ENCODE peak calls at places on chromosomes 13 and 19, in nine cellular contexts. F is sigmoid colon; U is A549; L is stimulated activated CD4-positive, alpha-beta T cell treated with anti-CD3 and anti-CD28 coated beads, Interleukin-1b, Interleukin-23, amount 100 ng/mL, for 48 hours; Q is hepatocyte; J is amniotic stem cell; A is iris pigment epithelial cell; E is GOT3; W is NCI-H748 treated with DMSO at 0.1 percent for 48 hours. G is an unnamed sample.

GRCh38 chr19:35066121-35066520 is 24.6 kb downstream of the HPN start:
- DNase-seq in F (no peak), U (no peak), L (no peak), Q (peak; percentile 4), J (no peak), A (no peak), E (no peak), W (no peak), G (no peak)

GRCh38 chr13:80040977-80041310 is 300.0 kb downstream of the SPRY2 start:
- DNase-seq in F (no peak), U (no peak), L (no peak), Q (no peak), J (no peak), A (no peak), E (no peak), W (no peak), G (no peak)

GRCh38 chr19:3809881-3810707 is 23.9 kb upstream of the MATK start:
- DNase-seq in F (no peak), U (no peak), L (no peak), Q (no peak), J (no peak), A (no peak), E (no peak), W (no peak), G (no peak)

GRCh38 chr13:108508263-108508662 is 121.1 kb upstream of the MYO16 start:
- DNase-seq in F (no peak), U (peak; percentile 10), L (no peak), Q (peak; percentile 43), J (peak; percentile 11), A (peak; percentile 65), E (no peak), W (no peak), G (no peak)

GRCh38 chr13:114110091-114110829 is 22.2 kb downstream of the RASA3 start:
- DNase-seq in F (peak; percentile 70), U (no peak), L (peak; percentile 75), Q (no peak), J (no peak), A (no peak), E (no peak), W (no peak), G (peak; percentile 45)

GRCh38 chr13:113275387-113275786 is 21.7 kb upstream of the LAMP1 start:
- DNase-seq in F (no peak), U (peak; percentile 19), L (peak; percentile 30), Q (peak; percentile 71), J (no peak), A (peak; percentile 78), E (no peak), W (no peak), G (no peak)

GRCh38 chr19:6536138-6536671 is 5.4 kb downstream of the TNFSF9 start:
- DNase-seq in F (no peak), U (peak; percentile 70), L (peak; percentile 90), Q (peak; percentile 28), J (no peak), A (peak; percentile 52), E (no peak), W (no peak), G (peak; percentile 84)

GRCh38 chr13:40026174-40026585 is 370.7 kb downstream of the COG6 start:
- DNase-seq in F (no peak), U (no peak), L (peak; percentile 75), Q (no peak), J (no peak), A (peak; percentile 81), E (no peak), W (no peak), G (peak; percentile 86)

GRCh38 chr19:18894254-18895037 is 1.5 kb downstream of the CERS1 start:
- DNase-seq in F (no peak), U (peak; percentile 18), L (no peak), Q (peak; percentile 59), J (no peak), A (no peak), E (no peak), W (peak; percentile 38), G (no peak)

GRCh38 chr13:93290503-93290902 is 63.9 kb downstream of the GPC6 start:
- DNase-seq in F (no peak), U (no peak), L (no peak), Q (peak; percentile 12), J (no peak), A (peak; percentile 66), E (no peak), W (no peak), G (no peak)

GRCh38 chr13:23074054-23074805 is 106.5 kb upstream of the SGCG start:
- DNase-seq in F (no peak), U (no peak), L (no peak), Q (no peak), J (no peak), A (no peak), E (no peak), W (no peak), G (no peak)

G was measured in T-helper 2 cell treated with Interferon-gamma antibody and Interleukin-4, amounts not matched to agents 5 μg/mL and 100 μg/mL, for 36 hours.